ENCODE peak calls at places on chromosomes 7 and 10, in four cellular contexts. V is A549, P is Calu3, S is nephron progenitor cell. F is an unnamed sample.

GRCh38 chr10:84026821-84027257 is 112.5 kb upstream of the GHITM start:
- DNase-seq in V (no peak), P (peak), S (peak), F (no peak)

GRCh38 chr10:68095176-68095575 is 14.1 kb upstream of the MYPN start:
- DNase-seq in V (no peak), P (peak), S (no peak), F (no peak)

GRCh38 chr10:19778996-19779395 is 37.2 kb upstream of the PLXDC2 start:
- DNase-seq in V (no peak), P (no peak), S (no peak), F (no peak)

GRCh38 chr7:99631311-99632109 is 14.8 kb downstream of the ZSCAN25 start:
- DNase-seq in V (peak), P (peak), S (no peak), F (no peak)

GRCh38 chr7:4361774-4362173 is 320.3 kb upstream of the FOXK1 start:
- DNase-seq in V (peak), P (no peak), S (no peak), F (no peak)

GRCh38 chr7:155644971-155645509 is 579 bp downstream of the RBM33 start:
- DNase-seq in V (peak), P (peak), S (peak), F (no peak)

GRCh38 chr7:159310457-159311171 is 165.9 kb upstream of the VIPR2 start:
- DNase-seq in V (no peak), P (no peak), S (no peak), F (no peak)

GRCh38 chr10:71213127-71213616 is 802 bp downstream of the UNC5B start:
- DNase-seq in V (no peak), P (peak), S (peak), F (no peak)

GRCh38 chr7:80505900-80506500 is 5.9 kb downstream of the GNAT3 start:
- DNase-seq in V (no peak), P (no peak), S (no peak), F (no peak)

GRCh38 chr7:149719912-149720335 is 53.5 kb downstream of the ZNF467 start:
- DNase-seq in V (no peak), P (no peak), S (no peak), F (no peak)

GRCh38 chr7:98086231-98086855 is 20.3 kb upstream of the LMTK2 start:
- DNase-seq in V (no peak), P (peak), S (no peak), F (no peak)

GRCh38 chr7:107891619-107892366 is 810 bp downstream of the DLD start:
- DNase-seq in V (no peak), P (no peak), S (no peak), F (no peak)

GRCh38 chr10:71782221-71782916 is 9.0 kb upstream of the VSIR start:
- DNase-seq in V (no peak), P (no peak), S (no peak), F (no peak)

GRCh38 chr10:43942096-43942885 is 293.6 kb upstream of the ZNF32 start:
- DNase-seq in V (no peak), P (no peak), S (no peak), F (no peak)

GRCh38 chr10:90175161-90175681 is 473.8 kb downstream of the KIF20B start:
- DNase-seq in V (no peak), P (no peak), S (no peak), F (no peak)

GRCh38 chr10:97499561-97500296 is 1.0 kb downstream of the UBTD1 start:
- DNase-seq in V (peak), P (peak), S (peak), F (no peak)

GRCh38 chr10:17220652-17221100 is 7.4 kb upstream of the VIM start:
- DNase-seq in V (no peak), P (no peak), S (no peak), F (no peak)

DNA sequence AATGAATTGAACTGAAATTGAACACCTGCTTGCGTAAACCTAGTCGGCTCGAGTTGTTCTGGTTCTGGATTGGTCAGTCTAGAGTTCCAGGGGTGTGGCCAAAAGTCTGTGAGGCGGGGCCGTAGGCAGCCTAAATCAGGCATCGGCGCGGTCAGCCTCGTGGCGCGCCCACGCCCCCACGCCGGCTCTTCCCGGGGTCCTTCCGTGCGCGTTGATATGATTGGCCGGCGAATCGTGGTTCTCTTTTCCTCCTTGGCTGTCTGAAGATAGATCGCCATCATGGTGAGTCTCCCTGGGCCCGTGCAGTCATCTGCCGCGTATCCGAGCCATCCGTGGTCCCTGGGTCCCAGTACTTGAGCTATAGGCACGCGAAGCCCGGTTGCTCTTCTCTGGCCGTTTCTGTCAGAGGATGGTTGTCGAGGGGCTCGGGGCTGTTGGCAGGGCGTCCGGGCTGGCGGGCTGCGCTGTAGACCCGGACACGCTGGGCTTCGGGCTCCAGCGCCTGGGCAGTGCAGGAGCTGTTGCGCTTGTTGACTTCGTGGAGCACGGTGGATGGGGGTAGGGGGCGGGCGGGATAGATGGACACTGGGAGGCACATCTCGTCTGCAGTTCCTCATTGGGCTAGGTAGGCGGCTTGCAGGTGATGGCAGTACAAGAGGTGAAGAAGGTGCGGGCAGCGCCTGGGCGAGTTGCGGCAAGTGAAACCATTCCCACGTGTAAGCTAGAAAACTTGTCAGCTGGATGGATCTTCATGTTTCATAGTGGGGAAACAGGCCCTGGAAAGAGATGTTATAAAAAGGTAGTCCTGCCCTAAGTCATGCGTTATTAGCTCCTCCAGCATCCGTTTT is at the start of gene RPS24:
- DNase-seq in V (peak), P (peak), S (peak), F (peak)
- TF ChIP-seq CTCF in V (no peak), P (no peak), S (no peak), F (no peak)

DNA sequence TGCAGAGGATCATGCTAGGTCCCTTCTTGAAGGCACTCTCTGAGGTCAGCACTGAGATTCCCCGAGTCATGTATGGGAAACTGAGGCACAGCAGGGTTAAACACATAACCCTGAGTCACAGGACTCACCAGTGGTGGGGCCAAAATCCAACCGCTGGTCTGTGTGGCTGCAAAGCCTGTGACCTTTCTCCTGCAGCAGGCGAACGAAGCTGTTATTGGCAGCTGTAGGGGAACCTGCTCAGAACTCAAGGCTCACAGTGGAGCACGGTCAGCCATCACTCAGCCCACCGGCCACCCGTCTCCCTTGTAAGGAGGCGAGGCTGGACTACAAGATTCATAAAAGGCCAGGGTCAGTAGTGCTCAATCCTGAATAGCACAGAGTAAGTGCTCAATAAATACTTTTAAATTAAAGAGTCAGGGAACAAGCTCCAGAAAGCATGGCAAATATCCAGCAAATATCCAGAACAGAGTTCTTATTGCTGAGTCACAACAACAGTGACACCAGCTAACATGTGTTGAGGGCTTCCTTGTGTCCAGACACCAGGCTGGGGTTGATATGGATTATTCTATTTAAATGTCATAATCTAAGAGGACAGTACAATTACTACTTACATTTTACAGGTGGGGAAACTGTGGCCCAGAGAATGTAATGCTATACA is 34.9 kb downstream of the CHST15 start:
- DNase-seq in V (no peak), P (no peak), S (no peak), F (no peak)
- TF ChIP-seq CTCF in V (no peak), P (no peak), S (no peak), F (no peak)

GRCh38 chr7:23811540-23811939 is 101.5 kb downstream of the STK31 start:
- DNase-seq in V (no peak), P (no peak), S (no peak), F (no peak)
- TF ChIP-seq CTCF in V (no peak), P (peak), S (peak), F (no peak)

GRCh38 chr7:51430480-51431086 is 114.0 kb upstream of the COBL start:
- DNase-seq in V (peak), P (peak), S (peak), F (no peak)

GRCh38 chr7:51426163-51426562 is 109.6 kb upstream of the COBL start:
- DNase-seq in V (no peak), P (no peak), S (no peak), F (no peak)

DNA sequence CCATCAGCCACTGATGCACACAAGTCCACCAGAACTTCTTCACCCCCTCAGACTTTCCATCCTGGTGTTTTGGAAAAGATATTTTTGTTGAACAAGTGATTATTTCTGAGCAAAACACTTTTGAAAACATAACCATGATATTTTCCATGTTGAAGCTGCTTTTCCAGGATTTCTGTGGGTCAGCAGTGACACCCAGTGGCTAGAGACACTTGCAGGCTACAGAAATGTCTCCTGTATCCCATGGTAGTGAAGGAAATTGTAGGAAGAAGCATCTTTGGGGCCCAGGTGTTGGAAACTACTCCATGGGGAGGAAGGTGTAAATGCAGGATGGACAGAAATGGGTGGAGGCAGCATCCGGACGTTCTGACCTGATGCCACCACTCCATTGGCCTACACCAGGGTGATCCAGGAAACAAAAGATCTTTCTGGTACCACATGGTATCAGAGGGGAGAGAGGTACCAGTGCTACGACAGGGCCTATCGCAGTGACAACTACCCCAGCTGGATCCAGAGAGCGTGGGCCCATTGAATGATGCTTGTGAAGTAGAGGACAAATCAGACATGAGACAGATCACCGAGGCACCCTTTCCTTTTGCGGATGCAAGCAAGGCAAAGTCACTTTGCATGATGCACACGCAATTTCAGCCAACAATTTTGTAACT is 111.7 kb upstream of the COBL start:
- DNase-seq in V (no peak), P (peak), S (no peak), F (no peak)
- TF ChIP-seq CTCF in V (peak), P (peak), S (peak), F (no peak)

GRCh38 chr7:146960747-146961416 is 844.3 kb downstream of the CNTNAP2 start:
- DNase-seq in V (no peak), P (no peak), S (no peak), F (no peak)
- TF ChIP-seq CTCF in V (no peak), P (no peak), S (no peak), F (no peak)

DNA sequence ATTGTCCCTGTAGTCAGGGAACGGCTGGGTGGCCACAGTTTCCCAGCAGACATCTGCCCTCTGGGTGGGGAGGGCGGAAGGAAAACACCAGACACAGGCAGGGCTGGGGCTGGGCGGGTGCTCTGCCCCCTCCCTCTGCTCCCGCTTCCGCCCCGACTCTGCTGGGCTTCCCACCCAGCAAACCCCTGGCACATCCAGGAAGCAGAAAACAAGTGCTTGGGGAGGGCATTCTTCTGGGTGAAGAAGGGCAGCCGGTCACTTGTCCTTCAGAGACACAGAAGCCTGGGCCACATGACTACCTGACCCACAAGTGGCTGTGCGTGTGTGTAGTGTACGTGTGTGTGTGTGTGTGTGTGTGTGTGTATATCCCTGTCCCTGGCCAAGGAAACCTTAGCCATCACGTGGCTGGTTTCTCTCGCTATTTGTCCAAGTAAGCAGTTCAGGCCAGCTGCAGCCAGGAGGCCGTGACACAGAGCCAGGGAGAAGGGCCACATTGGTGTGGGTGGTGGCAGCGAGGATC is 77.9 kb downstream of the ZMIZ1 start:
- DNase-seq in V (no peak), P (no peak), S (no peak), F (no peak)
- TF ChIP-seq CTCF in V (no peak), P (no peak), S (no peak), F (no peak)

GRCh38 chr7:135238112-135238744 is 4.6 kb downstream of the STRA8 start:
- DNase-seq in V (peak), P (peak), S (no peak), F (no peak)
- TF ChIP-seq CTCF in V (peak), P (peak), S (peak), F (no peak)

F was measured in activated B cell treated with CpG ODN at 0.5 μM for 24 hours.